ENCODE peak calls at places on chromosome 1, in six cellular contexts. One of them, this sample, is unnamed.

GRCh38 chr1:245220381-245220985 is 65.7 kb downstream of the KIF26B start:
- DNase-seq in colonic mucosa: no peak
- DNase-seq in bronchial epithelial cell: no peak
- DNase-seq in heart left ventricle: no peak
- DNase-seq in hepatocyte: no peak
- DNase-seq in CD4-positive, alpha-beta T cell: no peak
- DNase-seq in this sample: no peak

GRCh38 chr1:16139473-16139962 is 16.4 kb downstream of the EPHA2 start:
- DNase-seq in bronchial epithelial cell: peak
- DNase-seq in CD4-positive, alpha-beta T cell: no peak
- DNase-seq in colonic mucosa: no peak
- DNase-seq in heart left ventricle: no peak
- DNase-seq in hepatocyte: peak
- DNase-seq in this sample: no peak

GRCh38 chr1:154503898-154504297 is 1.7 kb upstream of the SHE start:
- DNase-seq in heart left ventricle: no peak
- DNase-seq in colonic mucosa: no peak
- DNase-seq in CD4-positive, alpha-beta T cell: no peak
- DNase-seq in bronchial epithelial cell: no peak
- DNase-seq in hepatocyte: no peak
- DNase-seq in this sample: no peak

GRCh38 chr1:168343566-168343965 is 62.9 kb downstream of the TBX19 start:
- DNase-seq in bronchial epithelial cell: no peak
- DNase-seq in CD4-positive, alpha-beta T cell: no peak
- DNase-seq in colonic mucosa: no peak
- DNase-seq in heart left ventricle: no peak
- DNase-seq in hepatocyte: no peak
- DNase-seq in this sample: no peak

GRCh38 chr1:110393691-110394564 is 3.1 kb upstream of the SLC16A4 start:
- DNase-seq in colonic mucosa: peak
- DNase-seq in CD4-positive, alpha-beta T cell: no peak
- DNase-seq in heart left ventricle: no peak
- DNase-seq in hepatocyte: peak
- DNase-seq in bronchial epithelial cell: peak
- DNase-seq in this sample: no peak

GRCh38 chr1:173489149-173489600 is 12.0 kb downstream of the PRDX6 start:
- DNase-seq in colonic mucosa: no peak
- DNase-seq in heart left ventricle: no peak
- DNase-seq in CD4-positive, alpha-beta T cell: no peak
- DNase-seq in bronchial epithelial cell: no peak
- DNase-seq in hepatocyte: peak
- DNase-seq in this sample: no peak

GRCh38 chr1:12143631-12144155 is 23.1 kb upstream of the TNFRSF1B start:
- DNase-seq in heart left ventricle: peak
- DNase-seq in colonic mucosa: peak
- DNase-seq in bronchial epithelial cell: peak
- DNase-seq in CD4-positive, alpha-beta T cell: no peak
- DNase-seq in hepatocyte: peak
- DNase-seq in this sample: peak

GRCh38 chr1:202664083-202664482 is 46.2 kb downstream of the SYT2 start:
- DNase-seq in colonic mucosa: no peak
- DNase-seq in heart left ventricle: no peak
- DNase-seq in hepatocyte: no peak
- DNase-seq in bronchial epithelial cell: peak
- DNase-seq in CD4-positive, alpha-beta T cell: no peak
- DNase-seq in this sample: no peak

GRCh38 chr1:78475888-78476610 is 14.7 kb upstream of the PTGFR start:
- DNase-seq in CD4-positive, alpha-beta T cell: no peak
- DNase-seq in bronchial epithelial cell: no peak
- DNase-seq in colonic mucosa: no peak
- DNase-seq in heart left ventricle: no peak
- DNase-seq in hepatocyte: no peak
- DNase-seq in this sample: no peak

GRCh38 chr1:4408380-4408779 is 246.0 kb upstream of the AJAP1 start:
- DNase-seq in bronchial epithelial cell: no peak
- DNase-seq in heart left ventricle: no peak
- DNase-seq in hepatocyte: no peak
- DNase-seq in colonic mucosa: no peak
- DNase-seq in CD4-positive, alpha-beta T cell: no peak
- DNase-seq in this sample: no peak

GRCh38 chr1:24999906-25000305 is 69.8 kb upstream of the RUNX3 start:
- DNase-seq in bronchial epithelial cell: no peak
- DNase-seq in CD4-positive, alpha-beta T cell: no peak
- DNase-seq in colonic mucosa: no peak
- DNase-seq in heart left ventricle: no peak
- DNase-seq in hepatocyte: no peak
- DNase-seq in this sample: no peak

GRCh38 chr1:5565281-5565680 is 426.9 kb downstream of the NPHP4 start:
- DNase-seq in colonic mucosa: peak
- DNase-seq in CD4-positive, alpha-beta T cell: no peak
- DNase-seq in heart left ventricle: no peak
- DNase-seq in bronchial epithelial cell: no peak
- DNase-seq in hepatocyte: no peak
- DNase-seq in this sample: no peak

GRCh38 chr1:101291562-101292035 is 54.8 kb downstream of the S1PR1 start:
- DNase-seq in hepatocyte: peak
- DNase-seq in CD4-positive, alpha-beta T cell: no peak
- DNase-seq in colonic mucosa: no peak
- DNase-seq in bronchial epithelial cell: peak
- DNase-seq in heart left ventricle: no peak
- DNase-seq in this sample: no peak

GRCh38 chr1:19450811-19451564 is 34.4 kb downstream of the CAPZB start:
- DNase-seq in colonic mucosa: no peak
- DNase-seq in bronchial epithelial cell: peak
- DNase-seq in heart left ventricle: no peak
- DNase-seq in CD4-positive, alpha-beta T cell: no peak
- DNase-seq in hepatocyte: peak
- DNase-seq in this sample: no peak

GRCh38 chr1:206716519-206717236 is 32.0 kb downstream of the MAPKAPK2 start:
- DNase-seq in hepatocyte: no peak
- DNase-seq in heart left ventricle: no peak
- DNase-seq in colonic mucosa: no peak
- DNase-seq in bronchial epithelial cell: no peak
- DNase-seq in CD4-positive, alpha-beta T cell: no peak
- DNase-seq in this sample: no peak

GRCh38 chr1:85259866-85260345 is 444 bp upstream of the C1orf52 start:
- DNase-seq in hepatocyte: no peak
- DNase-seq in colonic mucosa: no peak
- DNase-seq in CD4-positive, alpha-beta T cell: no peak
- DNase-seq in bronchial epithelial cell: peak
- DNase-seq in heart left ventricle: peak
- DNase-seq in this sample: no peak
- TF ChIP-seq CTCF in hepatocyte: no peak
- TF ChIP-seq CTCF in colonic mucosa: no peak
- TF ChIP-seq CTCF in CD4-positive, alpha-beta T cell: peak
- TF ChIP-seq CTCF in bronchial epithelial cell: no peak
- TF ChIP-seq CTCF in heart left ventricle: no peak
- TF ChIP-seq CTCF in this sample: no peak

GRCh38 chr1:51313268-51313852 is 17.0 kb downstream of the TTC39A start:
- DNase-seq in CD4-positive, alpha-beta T cell: no peak
- DNase-seq in hepatocyte: no peak
- DNase-seq in colonic mucosa: no peak
- DNase-seq in bronchial epithelial cell: no peak
- DNase-seq in heart left ventricle: no peak
- DNase-seq in this sample: no peak
- TF ChIP-seq CTCF in CD4-positive, alpha-beta T cell: no peak
- TF ChIP-seq CTCF in hepatocyte: no peak
- TF ChIP-seq CTCF in colonic mucosa: peak
- TF ChIP-seq CTCF in bronchial epithelial cell: peak
- TF ChIP-seq CTCF in heart left ventricle: no peak
- TF ChIP-seq CTCF in this sample: no peak

DNA sequence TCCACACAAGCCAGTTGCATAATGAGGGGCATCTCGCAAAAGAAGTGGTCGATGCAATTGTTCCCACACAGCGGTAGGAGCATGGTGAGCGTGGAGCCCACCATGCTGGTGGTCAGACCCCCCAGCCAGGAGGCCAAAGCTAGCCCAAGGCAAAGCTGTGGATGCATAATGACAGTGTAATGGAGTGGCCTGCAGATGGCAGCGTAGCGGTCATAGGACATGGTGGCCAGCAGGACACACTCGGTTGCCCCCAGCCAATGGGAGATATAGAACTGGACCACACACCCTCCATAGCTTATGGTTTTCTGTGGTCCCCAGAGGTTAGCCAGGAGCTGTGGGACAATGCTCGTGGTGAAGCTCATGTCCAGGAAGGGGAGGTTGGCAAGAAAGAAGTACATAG is 4.3 kb downstream of the OR2C3 start:
- DNase-seq in bronchial epithelial cell: no peak
- DNase-seq in heart left ventricle: no peak
- DNase-seq in CD4-positive, alpha-beta T cell: no peak
- DNase-seq in colonic mucosa: no peak
- DNase-seq in hepatocyte: no peak
- DNase-seq in this sample: no peak
- TF ChIP-seq CTCF in bronchial epithelial cell: no peak
- TF ChIP-seq CTCF in heart left ventricle: no peak
- TF ChIP-seq CTCF in CD4-positive, alpha-beta T cell: no peak
- TF ChIP-seq CTCF in colonic mucosa: no peak
- TF ChIP-seq CTCF in hepatocyte: no peak
- TF ChIP-seq CTCF in this sample: no peak

GRCh38 chr1:181910905-181911304 is 150.6 kb downstream of the ZNF648 start:
- DNase-seq in bronchial epithelial cell: no peak
- DNase-seq in CD4-positive, alpha-beta T cell: no peak
- DNase-seq in colonic mucosa: no peak
- DNase-seq in hepatocyte: no peak
- DNase-seq in heart left ventricle: no peak
- DNase-seq in this sample: no peak
- TF ChIP-seq CTCF in bronchial epithelial cell: peak
- TF ChIP-seq CTCF in CD4-positive, alpha-beta T cell: no peak
- TF ChIP-seq CTCF in colonic mucosa: no peak
- TF ChIP-seq CTCF in hepatocyte: peak
- TF ChIP-seq CTCF in heart left ventricle: no peak
- TF ChIP-seq CTCF in this sample: no peak

DNA sequence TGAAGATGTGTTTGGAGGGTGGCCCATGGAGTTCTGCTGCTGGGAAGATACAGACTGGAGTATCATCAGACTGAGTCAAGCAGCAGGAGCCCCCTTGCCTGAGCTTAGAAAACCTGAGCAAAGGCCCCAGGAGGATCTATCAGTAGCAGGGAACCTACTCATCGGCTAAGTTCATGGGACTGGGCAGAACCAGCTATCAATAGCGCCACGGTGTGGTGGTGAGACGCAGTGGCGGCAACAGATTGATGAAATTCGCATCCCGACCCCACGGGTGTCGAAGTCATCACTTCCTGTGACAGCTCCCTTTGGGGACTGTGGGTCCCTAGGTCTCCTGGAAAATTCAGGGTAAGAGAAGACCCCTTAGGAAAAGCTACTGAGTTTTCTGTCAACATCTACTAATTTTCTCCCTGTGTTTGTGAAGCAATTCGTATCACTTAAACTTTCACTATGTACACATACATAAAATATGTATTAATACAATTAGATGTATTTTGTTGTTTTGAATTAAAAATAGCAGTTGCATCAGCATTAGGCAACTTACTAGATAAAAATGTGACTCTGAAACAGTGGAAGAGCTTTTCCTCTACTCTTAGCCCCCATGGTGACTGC is 7.1 kb upstream of the CACNA1S start:
- DNase-seq in bronchial epithelial cell: peak
- DNase-seq in hepatocyte: peak
- DNase-seq in CD4-positive, alpha-beta T cell: no peak
- DNase-seq in colonic mucosa: peak
- DNase-seq in heart left ventricle: no peak
- DNase-seq in this sample: no peak
- TF ChIP-seq CTCF in bronchial epithelial cell: peak
- TF ChIP-seq CTCF in hepatocyte: peak
- TF ChIP-seq CTCF in CD4-positive, alpha-beta T cell: peak
- TF ChIP-seq CTCF in colonic mucosa: peak
- TF ChIP-seq CTCF in heart left ventricle: peak
- TF ChIP-seq CTCF in this sample: no peak

GRCh38 chr1:2470290-2471158 is 5.6 kb upstream of the PLCH2 start:
- DNase-seq in heart left ventricle: no peak
- DNase-seq in colonic mucosa: no peak
- DNase-seq in CD4-positive, alpha-beta T cell: no peak
- DNase-seq in hepatocyte: no peak
- DNase-seq in bronchial epithelial cell: no peak
- DNase-seq in this sample: no peak
- TF ChIP-seq CTCF in heart left ventricle: no peak
- TF ChIP-seq CTCF in colonic mucosa: no peak
- TF ChIP-seq CTCF in CD4-positive, alpha-beta T cell: no peak
- TF ChIP-seq CTCF in hepatocyte: no peak
- TF ChIP-seq CTCF in bronchial epithelial cell: no peak
- TF ChIP-seq CTCF in this sample: no peak

GRCh38 chr1:10692401-10693021 is 103.9 kb downstream of the CASZ1 start:
- DNase-seq in CD4-positive, alpha-beta T cell: peak
- DNase-seq in heart left ventricle: peak
- DNase-seq in bronchial epithelial cell: peak
- DNase-seq in colonic mucosa: peak
- DNase-seq in hepatocyte: peak
- DNase-seq in this sample: no peak
- TF ChIP-seq CTCF in CD4-positive, alpha-beta T cell: peak
- TF ChIP-seq CTCF in heart left ventricle: no peak
- TF ChIP-seq CTCF in bronchial epithelial cell: peak
- TF ChIP-seq CTCF in colonic mucosa: peak
- TF ChIP-seq CTCF in hepatocyte: peak
- TF ChIP-seq CTCF in this sample: no peak

GRCh38 chr1:234120327-234120944 is 216.0 kb downstream of the SLC35F3 start:
- DNase-seq in colonic mucosa: no peak
- DNase-seq in bronchial epithelial cell: no peak
- DNase-seq in heart left ventricle: no peak
- DNase-seq in hepatocyte: no peak
- DNase-seq in CD4-positive, alpha-beta T cell: no peak
- DNase-seq in this sample: no peak

GRCh38 chr1:234125714-234126113 is 221.2 kb downstream of the SLC35F3 start:
- DNase-seq in heart left ventricle: no peak
- DNase-seq in bronchial epithelial cell: no peak
- DNase-seq in colonic mucosa: no peak
- DNase-seq in CD4-positive, alpha-beta T cell: no peak
- DNase-seq in hepatocyte: no peak
- DNase-seq in this sample: no peak

GRCh38 chr1:234123867-234124266 is 219.4 kb downstream of the SLC35F3 start:
- DNase-seq in bronchial epithelial cell: no peak
- DNase-seq in hepatocyte: no peak
- DNase-seq in heart left ventricle: no peak
- DNase-seq in colonic mucosa: no peak
- DNase-seq in CD4-positive, alpha-beta T cell: no peak
- DNase-seq in this sample: no peak

GRCh38 chr1:234125283-234125682 is 220.8 kb downstream of the SLC35F3 start:
- DNase-seq in CD4-positive, alpha-beta T cell: no peak
- DNase-seq in bronchial epithelial cell: peak
- DNase-seq in hepatocyte: peak
- DNase-seq in colonic mucosa: peak
- DNase-seq in heart left ventricle: no peak
- DNase-seq in this sample: no peak
- TF ChIP-seq CTCF in CD4-positive, alpha-beta T cell: no peak
- TF ChIP-seq CTCF in bronchial epithelial cell: peak
- TF ChIP-seq CTCF in hepatocyte: peak
- TF ChIP-seq CTCF in colonic mucosa: no peak
- TF ChIP-seq CTCF in heart left ventricle: no peak
- TF ChIP-seq CTCF in this sample: no peak